ENCODE peak calls at places on chromosomes 5 and 9, in seven cellular contexts. F is CD8-positive, alpha-beta T cell; O is A673; R is pancreas; N is GM23338; H is upper lobe of right lung; G is fibroblast of the aortic adventitia. K is an unnamed sample.

GRCh38 chr9:4339357-4339756 is 39.5 kb upstream of the GLIS3 start:
- DNase-seq in F (peak), O (peak), R (peak), N (peak), H (peak), G (peak), K (peak)

GRCh38 chr9:113556877-113557593 is 93.5 kb downstream of the RGS3 start:
- DNase-seq in F (no peak), O (no peak), R (no peak), N (no peak), H (no peak), G (no peak), K (peak)

GRCh38 chr5:1815881-1816292 is 14.7 kb downstream of the NDUFS6 start:
- DNase-seq in F (no peak), O (no peak), R (no peak), N (no peak), H (peak), G (no peak), K (no peak)

GRCh38 chr5:119335261-119335677 is 20.6 kb upstream of the TNFAIP8 start:
- DNase-seq in F (no peak), O (no peak), R (no peak), N (no peak), H (no peak), G (no peak), K (no peak)

GRCh38 chr9:131237931-131238401 is 38.3 kb downstream of the FAM78A start:
- DNase-seq in F (peak), O (peak), R (peak), N (peak), H (peak), G (peak), K (peak)

GRCh38 chr5:83724915-83725314 is 4.3 kb upstream of the HAPLN1 start:
- DNase-seq in F (no peak), O (no peak), R (no peak), N (peak), H (no peak), G (no peak), K (no peak)

GRCh38 chr5:34587355-34588241 is 68.5 kb upstream of the RAI14 start:
- DNase-seq in F (no peak), O (no peak), R (no peak), N (no peak), H (no peak), G (peak), K (peak)

GRCh38 chr9:116365056-116365471 is 211.5 kb downstream of the PAPPA start:
- DNase-seq in F (no peak), O (peak), R (peak), N (peak), H (no peak), G (peak), K (peak)

GRCh38 chr9:95277509-95277908 is 40.0 kb downstream of the FANCC start:
- DNase-seq in F (no peak), O (no peak), R (no peak), N (no peak), H (no peak), G (no peak), K (no peak)

GRCh38 chr5:89871906-89872305 is 537.6 kb downstream of the CETN3 start:
- DNase-seq in F (no peak), O (no peak), R (no peak), N (no peak), H (no peak), G (no peak), K (peak)

GRCh38 chr5:91225848-91226686 is 157.1 kb downstream of the ARRDC3 start:
- DNase-seq in F (peak), O (no peak), R (peak), N (peak), H (peak), G (no peak), K (peak)

GRCh38 chr9:74908665-74909064 is 20.9 kb upstream of the TRPM6 start:
- DNase-seq in F (no peak), O (no peak), R (no peak), N (no peak), H (no peak), G (no peak), K (no peak)

GRCh38 chr5:157606046-157606445 is 30.5 kb upstream of the ADAM19 start:
- DNase-seq in F (no peak), O (no peak), R (no peak), N (no peak), H (no peak), G (no peak), K (no peak)

GRCh38 chr9:134879664-134880483 is 736 bp upstream of the FCN2 start:
- DNase-seq in F (peak), O (no peak), R (no peak), N (no peak), H (no peak), G (no peak), K (no peak)

GRCh38 chr5:27015758-27016157 is 22.6 kb downstream of the CDH9 start:
- DNase-seq in F (no peak), O (no peak), R (no peak), N (no peak), H (no peak), G (no peak), K (peak)

GRCh38 chr5:27026791-27027190 is 11.6 kb downstream of the CDH9 start:
- DNase-seq in F (no peak), O (no peak), R (no peak), N (no peak), H (no peak), G (no peak), K (no peak)

GRCh38 chr5:27026059-27026458 is 12.3 kb downstream of the CDH9 start:
- DNase-seq in F (no peak), O (no peak), R (no peak), N (no peak), H (no peak), G (no peak), K (no peak)

DNA sequence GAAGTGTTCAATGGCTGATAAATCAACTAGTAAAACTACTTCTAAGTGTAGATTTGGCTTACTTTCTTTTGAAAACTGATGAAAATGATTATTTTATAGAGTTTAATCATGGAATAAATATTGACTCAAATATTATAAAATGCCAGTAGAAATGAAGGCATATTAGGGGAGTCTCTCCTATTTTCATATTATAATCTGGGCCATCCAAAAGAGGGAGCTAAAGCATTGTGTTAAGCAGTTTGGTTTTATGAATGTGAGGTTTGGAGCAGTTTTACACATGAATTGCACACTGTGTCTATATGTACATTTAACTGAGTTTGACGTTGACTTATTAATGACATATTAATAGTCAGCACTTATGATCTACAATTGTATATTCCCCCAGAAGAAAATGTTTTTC is 17.4 kb downstream of the CDH9 start:
- DNase-seq in F (no peak), O (peak), R (no peak), N (no peak), H (no peak), G (peak), K (peak)
- TF ChIP-seq CTCF in F (no peak), O (peak), R (no peak), N (peak), H (no peak), G (no peak), K (peak)

GRCh38 chr9:16725066-16725465 is 145.4 kb downstream of the BNC2 start:
- DNase-seq in F (no peak), O (no peak), R (no peak), N (no peak), H (no peak), G (no peak), K (no peak)

GRCh38 chr9:16726718-16727451 is 143.6 kb downstream of the BNC2 start:
- DNase-seq in F (no peak), O (peak), R (peak), N (peak), H (peak), G (peak), K (peak)

GRCh38 chr9:16728128-16728505 is 142.4 kb downstream of the BNC2 start:
- DNase-seq in F (no peak), O (no peak), R (no peak), N (no peak), H (no peak), G (no peak), K (no peak)

GRCh38 chr9:16727452-16728127 is 142.9 kb downstream of the BNC2 start:
- DNase-seq in F (no peak), O (no peak), R (no peak), N (no peak), H (no peak), G (peak), K (no peak)

DNA sequence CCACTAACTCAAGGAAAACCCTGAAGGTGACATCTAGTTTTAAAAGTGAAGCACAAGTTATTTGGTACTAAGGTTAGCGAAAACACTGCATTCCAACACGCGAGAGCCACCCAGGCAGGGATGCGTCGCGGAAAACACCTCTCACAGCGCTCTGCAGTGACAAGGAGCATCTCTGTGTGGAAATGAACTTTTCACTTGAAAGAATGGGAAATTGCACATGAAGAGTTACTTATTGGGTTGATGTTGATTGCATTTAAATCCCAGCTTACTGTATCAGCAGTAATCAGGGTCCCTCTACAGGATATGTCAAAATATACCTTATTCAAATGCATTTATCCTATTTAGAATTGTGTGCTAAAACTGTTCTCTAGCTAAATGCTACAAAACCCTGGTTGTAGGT is 144.4 kb downstream of the BNC2 start:
- DNase-seq in F (no peak), O (peak), R (no peak), N (peak), H (no peak), G (peak), K (peak)
- H3K4me3 ChIP-seq in F (no peak), O (peak), R (no peak), N (peak), H (peak), G (peak), K (no peak)

DNA sequence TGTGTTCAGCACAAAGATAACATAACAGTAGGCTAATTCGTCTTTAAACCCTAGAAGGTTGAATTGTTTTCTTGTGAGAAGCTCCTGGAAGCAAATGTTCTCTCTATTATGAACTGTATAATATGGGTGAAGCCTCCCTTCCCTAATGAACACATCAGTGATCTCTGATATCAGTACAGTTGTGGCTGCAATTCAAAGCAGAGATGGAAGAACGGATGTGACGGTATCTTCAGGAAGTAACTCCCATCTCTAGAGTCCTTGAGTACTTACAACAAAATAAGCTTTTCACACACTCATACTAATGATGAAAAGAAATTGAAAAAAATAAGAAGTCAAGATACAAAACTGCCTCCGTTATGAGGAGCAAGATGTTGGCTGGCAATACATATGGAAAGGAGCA is 4.5 kb downstream of the HCN1 start:
- DNase-seq in F (no peak), O (no peak), R (no peak), N (no peak), H (no peak), G (no peak), K (no peak)
- TF ChIP-seq CTCF in F (no peak), O (no peak), R (no peak), N (no peak), H (no peak), G (no peak), K (no peak)

GRCh38 chr5:30752015-30752414 is 441.5 kb upstream of the CDH6 start:
- DNase-seq in F (no peak), O (no peak), R (no peak), N (no peak), H (no peak), G (no peak), K (peak)

GRCh38 chr5:30747412-30747811 is 446.1 kb upstream of the CDH6 start:
- DNase-seq in F (no peak), O (no peak), R (no peak), N (no peak), H (no peak), G (no peak), K (no peak)

DNA sequence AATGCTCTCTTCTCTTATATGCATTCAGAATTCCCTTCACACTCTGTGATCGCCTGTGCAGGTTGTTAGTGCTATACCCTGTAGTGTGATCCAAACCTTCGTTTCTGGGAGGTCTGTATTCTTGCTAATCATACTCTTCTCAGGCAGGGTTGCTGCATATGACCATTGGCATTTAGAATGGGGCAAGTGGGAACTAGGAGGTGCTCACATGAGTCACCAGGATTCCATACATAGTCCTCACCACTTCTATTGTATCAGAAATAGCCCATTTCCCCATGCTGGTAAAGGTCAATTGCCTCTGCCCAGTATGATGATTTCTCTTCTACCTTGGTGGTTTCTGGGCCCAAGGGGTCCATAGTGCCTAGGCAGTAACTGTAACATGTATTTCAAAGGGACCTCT is 443.5 kb upstream of the CDH6 start:
- DNase-seq in F (no peak), O (no peak), R (no peak), N (no peak), H (no peak), G (peak), K (peak)
- H3K4me3 ChIP-seq in F (no peak), O (no peak), R (no peak), N (no peak), H (no peak), G (no peak), K (no peak)

GRCh38 chr9:35522189-35522588 is 32.3 kb downstream of the RUSC2 start:
- DNase-seq in F (no peak), O (no peak), R (no peak), N (peak), H (no peak), G (no peak), K (no peak)
- TF ChIP-seq CTCF in F (no peak), O (peak), R (no peak), N (peak), H (peak), G (peak), K (no peak)

GRCh38 chr5:125409101-125409495 is 662.7 kb upstream of the ZNF608 start:
- DNase-seq in F (no peak), O (peak), R (no peak), N (no peak), H (no peak), G (no peak), K (peak)

GRCh38 chr5:125410501-125411162 is 664.2 kb upstream of the ZNF608 start:
- DNase-seq in F (no peak), O (peak), R (no peak), N (no peak), H (no peak), G (peak), K (peak)

GRCh38 chr5:125408582-125409069 is 662.2 kb upstream of the ZNF608 start:
- DNase-seq in F (no peak), O (peak), R (no peak), N (no peak), H (no peak), G (peak), K (peak)

GRCh38 chr5:125411163-125412050 is 665.0 kb upstream of the ZNF608 start:
- DNase-seq in F (no peak), O (peak), R (no peak), N (peak), H (no peak), G (peak), K (peak)

GRCh38 chr5:125409496-125410351 is 663.3 kb upstream of the ZNF608 start:
- DNase-seq in F (no peak), O (peak), R (no peak), N (no peak), H (no peak), G (no peak), K (peak)
- H3K4me3 ChIP-seq in F (no peak), O (no peak), R (no peak), N (no peak), H (no peak), G (no peak), K (no peak)

DNA sequence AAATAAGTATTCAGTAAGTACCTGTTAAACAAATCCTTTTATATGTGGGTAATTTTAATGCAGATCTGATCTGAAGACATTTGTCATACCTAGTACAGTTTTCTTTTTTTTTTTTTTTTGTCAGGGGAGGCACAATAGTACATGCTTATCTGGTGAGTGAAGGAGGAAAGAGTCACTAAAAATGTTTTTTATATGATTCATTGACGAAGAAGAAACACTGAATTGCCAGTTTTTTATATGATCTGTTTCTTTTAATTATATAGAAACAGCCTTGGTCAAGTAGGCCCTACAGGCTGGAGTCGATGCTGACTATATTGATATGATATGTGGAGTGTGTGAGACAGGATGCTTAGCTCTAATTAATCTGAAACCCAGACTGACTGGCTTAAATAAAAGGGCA is 315.2 kb downstream of the PSAT1 start:
- DNase-seq in F (no peak), O (no peak), R (no peak), N (no peak), H (no peak), G (peak), K (peak)
- TF ChIP-seq CTCF in F (no peak), O (no peak), R (no peak), N (no peak), H (no peak), G (no peak), K (no peak)